ENCODE peak calls at places on chromosome 3, in ten cellular contexts. E is H1, K is body of pancreas, U is spleen, Q is adrenal gland, J is ovary, W is IMR-90, B is A549, G is upper lobe of left lung, I is Peyer's patch. N is an unnamed sample.

GRCh38 chr3:15936347-15936746 is 138.6 kb upstream of the ANKRD28 start:
- DNase-seq in W (peak), J (no peak), K (no peak), B (no peak), G (no peak), I (no peak), E (no peak), U (no peak), Q (no peak), N (no peak)

GRCh38 chr3:40024526-40024925 is 215.1 kb downstream of the MYRIP start:
- DNase-seq in K (no peak), I (no peak), W (no peak), J (no peak), U (no peak), B (no peak), Q (no peak), E (no peak), G (no peak), N (no peak)

GRCh38 chr3:14237431-14237830 is 58.8 kb downstream of the LSM3 start:
- DNase-seq in E (no peak), W (no peak), I (no peak), G (no peak), Q (no peak), B (no peak), J (no peak), K (no peak), U (no peak), N (no peak)

GRCh38 chr3:182723596-182723995 is 69.7 kb upstream of the ATP11B start:
- DNase-seq in B (no peak), K (no peak), E (no peak), G (no peak), U (no peak), Q (no peak), W (no peak), I (no peak), J (no peak), N (no peak)

GRCh38 chr3:111763968-111764367 is 95.1 kb upstream of the PHLDB2 start:
- DNase-seq in I (no peak), J (no peak), G (no peak), Q (no peak), K (no peak), U (no peak), B (no peak), W (peak), E (no peak), N (no peak)

GRCh38 chr3:112005091-112005672 is 6.5 kb downstream of the TAGLN3 start:
- DNase-seq in B (no peak), G (no peak), U (no peak), K (no peak), I (no peak), W (peak), Q (no peak), J (no peak), E (no peak), N (no peak)

GRCh38 chr3:5389057-5389456 is 201.6 kb downstream of the EDEM1 start:
- DNase-seq in U (no peak), E (no peak), J (no peak), B (peak), W (no peak), I (no peak), G (no peak), K (no peak), Q (no peak), N (no peak)

GRCh38 chr3:9201278-9201677 is 48.2 kb downstream of the SRGAP3 start:
- DNase-seq in K (no peak), E (no peak), J (no peak), W (no peak), G (no peak), B (no peak), I (no peak), U (no peak), Q (no peak), N (no peak)

GRCh38 chr3:193132247-193132646 is 108.8 kb upstream of the PLAAT1 start:
- DNase-seq in W (no peak), I (no peak), E (no peak), G (no peak), K (no peak), Q (no peak), B (no peak), J (no peak), U (no peak), N (no peak)

GRCh38 chr3:152204218-152204617 is 64.5 kb upstream of the MBNL1 start:
- DNase-seq in E (no peak), G (no peak), J (no peak), B (no peak), I (no peak), K (no peak), U (no peak), W (no peak), Q (no peak), N (no peak)

GRCh38 chr3:38453914-38454178 is 156 bp downstream of the ACVR2B start:
- DNase-seq in W (no peak), Q (no peak), G (no peak), I (no peak), U (no peak), B (no peak), E (no peak), K (no peak), J (no peak), N (no peak)

GRCh38 chr3:194395767-194396527 is 3.1 kb downstream of the GP5 start:
- DNase-seq in B (no peak), E (no peak), U (peak), J (peak), Q (no peak), W (peak), G (peak), K (no peak), I (no peak), N (no peak)

GRCh38 chr3:58864480-58864879 is 185.3 kb downstream of the CFAP20DC start:
- DNase-seq in I (no peak), G (no peak), K (no peak), U (no peak), B (no peak), J (no peak), E (no peak), Q (no peak), W (no peak), N (no peak)

GRCh38 chr3:133887075-133887950 is 8.4 kb downstream of the RAB6B start:
- DNase-seq in G (no peak), W (no peak), U (no peak), B (no peak), I (no peak), Q (no peak), K (no peak), J (no peak), E (no peak), N (no peak)

GRCh38 chr3:145219355-145220196 is 941.4 kb downstream of the PLOD2 start:
- DNase-seq in I (no peak), J (no peak), G (no peak), K (no peak), Q (no peak), B (peak), E (no peak), U (no peak), W (no peak), N (no peak)

GRCh38 chr3:125212509-125213372 is at the start of gene SLC12A8:
- DNase-seq in K (peak), J (no peak), E (no peak), B (no peak), I (peak), U (no peak), Q (no peak), W (no peak), G (peak), N (no peak)

GRCh38 chr3:151226088-151226563 is 23.1 kb upstream of the GPR171 start:
- DNase-seq in B (peak), K (no peak), G (no peak), W (peak), U (no peak), I (no peak), E (no peak), Q (no peak), J (no peak), N (no peak)

GRCh38 chr3:129526121-129526900 is 2.1 kb upstream of the RHO start:
- DNase-seq in Q (no peak), U (no peak), B (no peak), J (no peak), K (peak), W (peak), E (no peak), G (no peak), I (no peak), N (no peak)

GRCh38 chr3:39449796-39450195 is 17.7 kb upstream of the MOBP start:
- DNase-seq in G (no peak), K (no peak), J (no peak), U (no peak), E (no peak), B (no peak), Q (no peak), I (no peak), W (no peak), N (no peak)

GRCh38 chr3:143078883-143079282 is 40.7 kb upstream of the CHST2 start:
- DNase-seq in U (no peak), K (no peak), G (no peak), B (peak), I (no peak), J (no peak), Q (no peak), W (peak), E (no peak), N (no peak)

GRCh38 chr3:128353991-128354687 is 112.6 kb downstream of the DNAJB8 start:
- DNase-seq in B (no peak), Q (no peak), W (peak), G (no peak), J (peak), E (no peak), K (no peak), I (peak), U (peak), N (no peak)

GRCh38 chr3:126194713-126195305 is 14.4 kb upstream of the ALDH1L1 start:
- DNase-seq in I (no peak), J (no peak), Q (no peak), B (peak), U (no peak), W (no peak), G (no peak), K (no peak), E (no peak), N (no peak)

GRCh38 chr3:113211370-113212154 is at the start of gene BOC:
- DNase-seq in K (peak), G (peak), B (peak), Q (no peak), U (no peak), E (no peak), I (no peak), J (peak), W (peak), N (no peak)

GRCh38 chr3:25047058-25047457 is 381.0 kb upstream of the RARB start:
- DNase-seq in Q (peak), K (no peak), J (no peak), I (no peak), U (no peak), G (no peak), E (no peak), W (no peak), B (no peak), N (no peak)

GRCh38 chr3:49173116-49173791 is 1.9 kb downstream of the KLHDC8B start:
- DNase-seq in Q (peak), K (peak), U (no peak), I (no peak), B (no peak), W (no peak), E (no peak), J (peak), G (no peak), N (no peak)

GRCh38 chr3:38253704-38254103 is 11.9 kb upstream of the SLC22A13 start:
- DNase-seq in Q (no peak), B (no peak), U (no peak), I (no peak), K (no peak), W (no peak), G (no peak), E (no peak), J (no peak), N (no peak)

GRCh38 chr3:171162986-171163723 is 136.6 kb upstream of the SLC2A2 start:
- DNase-seq in J (no peak), G (no peak), Q (no peak), E (no peak), K (no peak), U (no peak), B (peak), W (no peak), I (no peak), N (no peak)

DNA sequence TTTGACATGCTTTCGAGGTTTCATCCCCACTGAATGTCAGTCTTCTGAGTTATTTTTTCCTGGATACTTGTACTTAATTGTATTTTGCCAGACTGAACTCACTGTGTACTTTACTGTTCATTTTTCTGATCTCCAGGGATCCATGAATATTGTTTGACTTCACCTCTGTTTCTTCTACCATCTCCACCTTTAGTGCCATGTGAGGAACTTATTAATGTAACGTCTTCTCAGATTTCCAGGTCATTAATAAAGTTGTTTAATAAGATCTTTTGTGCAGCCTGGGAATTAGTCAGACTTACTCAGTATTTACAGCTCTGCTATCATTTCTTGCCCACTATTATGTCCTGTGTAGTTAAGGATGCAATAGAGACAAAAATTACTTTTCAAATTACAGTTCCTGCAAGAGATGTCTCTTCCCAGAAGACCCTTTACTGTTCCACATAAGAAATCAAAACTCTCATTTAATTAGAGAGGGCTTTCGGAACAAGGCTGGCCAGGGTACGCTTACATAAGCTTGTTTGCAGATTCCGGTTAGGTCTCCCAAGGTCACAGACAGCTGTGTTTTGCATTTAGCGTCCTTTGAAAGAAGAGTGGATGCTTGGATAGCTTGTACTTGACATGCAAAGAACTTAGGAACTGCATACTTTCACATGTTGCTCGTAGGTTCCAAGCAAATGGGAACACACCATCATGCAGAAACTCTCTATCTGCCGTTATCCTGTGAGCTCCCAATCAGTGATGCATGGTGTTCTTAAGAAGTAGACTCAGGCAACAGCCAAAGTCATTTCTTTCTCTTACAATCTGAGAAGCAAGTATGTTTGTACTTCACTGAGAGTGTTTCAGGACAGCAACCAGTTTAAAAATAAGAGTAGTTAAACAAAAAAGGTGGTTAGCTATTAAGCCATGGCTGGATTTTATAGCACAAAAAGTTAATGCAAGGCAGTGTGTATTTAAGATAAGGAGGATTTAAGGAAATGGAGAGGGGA is 37.5 kb downstream of the FILIP1L start:
- DNase-seq in J (no peak), I (no peak), B (no peak), K (no peak), E (no peak), U (no peak), W (no peak), Q (peak), G (no peak), N (no peak)
- H3K27ac ChIP-seq in J (no peak), I (peak), B (no peak), K (peak), E (peak), U (no peak), W (peak), Q (no peak), G (peak), N (peak)

GRCh38 chr3:45677045-45677436 is 12.2 kb upstream of the SACM1L start:
- DNase-seq in E (no peak), I (no peak), K (peak), G (peak), W (peak), U (peak), Q (peak), B (peak), J (no peak), N (no peak)
- TF ChIP-seq POLR2A in E (no peak), I (no peak), K (no peak), G (no peak), W (no peak), U (no peak), Q (no peak), B (no peak), J (no peak), N (no peak)

GRCh38 chr3:48151058-48151806 is 37.0 kb downstream of the CDC25A start:
- DNase-seq in Q (peak), J (peak), G (no peak), W (peak), B (peak), I (peak), U (peak), E (peak), K (peak), N (peak)
- TF ChIP-seq CTCF in Q (peak), J (peak), G (peak), W (peak), B (peak), I (peak), U (peak), E (peak), K (peak), N (peak)

GRCh38 chr3:3737511-3737910 is 61.7 kb upstream of the LRRN1 start:
- DNase-seq in G (no peak), Q (no peak), B (no peak), I (no peak), E (no peak), J (no peak), U (no peak), W (no peak), K (no peak), N (no peak)
- H3K27ac ChIP-seq in G (no peak), Q (no peak), B (no peak), I (no peak), E (no peak), J (no peak), U (no peak), W (no peak), K (no peak), N (no peak)

GRCh38 chr3:184259878-184260570 is 1.3 kb downstream of the CAMK2N2 start:
- DNase-seq in U (peak), K (peak), W (peak), B (peak), J (peak), I (no peak), Q (peak), E (no peak), G (peak), N (no peak)
- TF ChIP-seq POLR2A in U (no peak), K (no peak), W (no peak), B (no peak), J (no peak), I (no peak), Q (no peak), E (no peak), G (no peak), N (no peak)

GRCh38 chr3:67361770-67362169 is 292.6 kb downstream of the SUCLG2 start:
- DNase-seq in J (no peak), W (no peak), E (no peak), K (no peak), Q (no peak), I (no peak), U (no peak), G (no peak), B (no peak), N (no peak)

GRCh38 chr3:67361323-67361722 is 293.1 kb downstream of the SUCLG2 start:
- DNase-seq in Q (no peak), J (no peak), B (no peak), E (no peak), U (no peak), W (no peak), G (no peak), I (no peak), K (no peak), N (no peak)

GRCh38 chr3:67362686-67363085 is 291.7 kb downstream of the SUCLG2 start:
- DNase-seq in B (no peak), Q (no peak), U (no peak), K (no peak), J (no peak), W (peak), G (no peak), E (no peak), I (no peak), N (no peak)

GRCh38 chr3:67357610-67358458 is 296.6 kb downstream of the SUCLG2 start:
- DNase-seq in I (no peak), J (no peak), Q (no peak), W (peak), E (peak), G (no peak), K (peak), U (no peak), B (peak), N (no peak)
- TF ChIP-seq CTCF in I (peak), J (no peak), Q (no peak), W (peak), E (peak), G (peak), K (peak), U (no peak), B (peak), N (no peak)

DNA sequence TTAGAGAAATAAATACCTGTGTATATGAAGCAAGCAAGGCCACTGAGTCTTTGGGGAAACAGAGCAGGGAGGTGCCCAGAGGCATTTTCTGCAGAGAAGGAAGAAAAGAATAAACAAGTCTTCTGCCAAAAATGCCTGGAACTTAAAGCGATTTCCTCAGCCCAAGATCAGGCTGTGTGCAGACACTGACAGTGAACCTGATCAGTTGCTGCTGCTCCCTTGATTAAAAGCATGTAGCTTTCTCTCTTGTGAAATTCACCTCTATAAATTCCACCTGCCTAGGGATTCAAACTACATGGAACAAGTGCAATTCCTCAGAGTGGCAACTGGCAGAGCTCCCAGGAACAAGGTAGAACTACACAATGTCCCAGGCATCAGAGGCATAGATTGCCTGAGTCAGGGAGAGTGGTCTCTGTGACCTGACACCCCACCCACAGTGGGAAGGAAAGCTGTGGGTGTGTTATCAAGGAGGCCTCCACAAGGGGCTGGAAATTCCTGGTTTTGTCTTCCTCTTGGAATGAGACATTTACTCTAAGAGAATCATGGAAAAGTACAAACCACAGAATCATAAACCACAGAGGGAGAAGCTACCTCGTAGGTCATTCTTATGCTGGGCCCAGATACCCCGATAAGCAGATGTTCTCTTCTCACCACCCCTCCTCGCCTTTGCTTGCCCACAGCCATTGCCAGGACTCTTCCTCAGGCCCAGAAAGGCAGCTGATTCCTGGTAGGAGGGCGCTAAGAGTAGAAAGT is 1.8 kb upstream of the ZBTB38 start:
- DNase-seq in Q (peak), G (no peak), W (peak), B (peak), E (no peak), J (no peak), I (no peak), K (peak), U (no peak), N (no peak)
- H3K27ac ChIP-seq in Q (peak), G (peak), W (peak), B (peak), E (no peak), J (peak), I (peak), K (peak), U (peak), N (peak)

GRCh38 chr3:132414841-132415240 is 2.5 kb upstream of the DNAJC13 start:
- DNase-seq in U (no peak), W (no peak), I (no peak), J (no peak), G (no peak), Q (no peak), K (no peak), B (no peak), E (no peak), N (no peak)

GRCh38 chr3:132418916-132419315 is 1.6 kb downstream of the DNAJC13 start:
- DNase-seq in Q (no peak), E (no peak), W (no peak), J (no peak), K (no peak), I (no peak), G (no peak), U (no peak), B (no peak), N (no peak)

GRCh38 chr3:132421832-132422231 is 4.5 kb downstream of the DNAJC13 start:
- DNase-seq in G (no peak), J (no peak), E (no peak), Q (no peak), U (no peak), B (peak), K (no peak), W (peak), I (no peak), N (no peak)

GRCh38 chr3:132417695-132418520 is 606 bp downstream of the DNAJC13 start:
- DNase-seq in U (no peak), G (no peak), E (no peak), Q (peak), J (peak), K (peak), I (no peak), B (peak), W (peak), N (peak)

GRCh38 chr3:132416807-132417694 is at the start of gene DNAJC13:
- DNase-seq in U (peak), J (peak), K (peak), Q (peak), I (peak), E (peak), W (peak), G (peak), B (peak), N (peak)
- TF ChIP-seq POLR2A in U (peak), J (peak), K (peak), Q (peak), I (peak), E (peak), W (peak), G (no peak), B (peak), N (no peak)

N was measured in esophagus squamous epithelium.